ENCODE peak calls at places on chromosomes 6 and 20, in ten cellular contexts. F is testis; H is Panc1; P is Peyer's patch; Z is endodermal cell; E is psoas muscle; J is ovary; Y is neural progenitor cell; B is CD8-positive, alpha-beta memory T cell; N is left lung. A is an unnamed sample. For H3K4me1 and H3K9me3, the result is how much of the 10 kb centered on the place peaks cover.

GRCh38 chr20:59145926-59146800 is 17.5 kb upstream of the ZNF831 start:
- DNase-seq in F (peak), H (no peak), P (peak), Z (no peak), E (no peak), J (no peak), Y (no peak), B (peak), N (no peak), A (no peak)

GRCh38 chr20:45292343-45292742 is 14.3 kb upstream of the RBPJL start:
- DNase-seq in F (no peak), H (no peak), P (no peak), Z (no peak), E (no peak), J (no peak), Y (no peak), B (no peak), N (no peak), A (no peak)

GRCh38 chr6:15588966-15589634 is 73.7 kb downstream of the DTNBP1 start:
- DNase-seq in F (no peak), H (no peak), P (no peak), Z (no peak), E (no peak), J (no peak), Y (no peak), B (no peak), N (no peak), A (peak)

GRCh38 chr20:51610111-51610510 is 67.6 kb upstream of the NFATC2 start:
- DNase-seq in F (no peak), H (no peak), P (no peak), Z (no peak), E (no peak), J (no peak), Y (no peak), B (no peak), N (no peak), A (no peak)

GRCh38 chr6:104855507-104855906 is 4.2 kb downstream of the HACE1 start:
- DNase-seq in F (no peak), H (no peak), P (no peak), Z (no peak), E (no peak), J (no peak), Y (no peak), B (no peak), N (no peak), A (peak)

GRCh38 chr6:72411872-72412708 is 209.8 kb upstream of the KCNQ5 start:
- DNase-seq in F (peak), H (peak), P (peak), Z (peak), E (peak), J (peak), Y (peak), B (peak), N (peak), A (peak)

GRCh38 chr6:119676230-119676629 is 326.7 kb upstream of the MAN1A1 start:
- DNase-seq in F (no peak), H (no peak), P (no peak), Z (no peak), E (no peak), J (no peak), Y (no peak), B (no peak), N (no peak), A (no peak)

GRCh38 chr6:16769986-16770376 is 8.7 kb upstream of the ATXN1 start:
- DNase-seq in F (no peak), H (no peak), P (no peak), Z (no peak), E (no peak), J (no peak), Y (no peak), B (no peak), N (no peak), A (peak)

GRCh38 chr6:37524025-37524647 is 24.4 kb upstream of the CCDC167 start:
- DNase-seq in F (no peak), H (no peak), P (no peak), Z (no peak), E (no peak), J (no peak), Y (no peak), B (no peak), N (no peak), A (no peak)

DNA sequence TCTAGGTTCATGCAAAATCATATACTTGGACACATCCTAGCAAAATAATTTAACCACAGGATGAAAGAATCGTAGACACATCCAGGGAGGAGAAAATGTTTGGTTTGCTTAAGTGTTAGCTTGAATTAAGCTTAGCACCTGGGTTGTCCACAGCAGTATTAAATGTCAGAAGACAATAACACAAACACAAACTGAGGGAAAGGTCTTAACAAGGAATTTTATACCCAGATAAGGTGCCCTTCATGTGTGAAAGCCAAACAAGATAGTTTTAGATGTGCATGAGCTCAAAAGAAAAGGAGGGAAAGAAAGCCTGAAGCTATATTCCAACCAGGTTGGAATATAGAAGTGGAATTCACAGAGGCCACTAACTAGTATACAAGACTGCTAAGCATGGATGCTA is 49.1 kb downstream of the SLC23A2 start:
- DNase-seq in F (no peak), H (no peak), P (no peak), Z (no peak), E (no peak), J (no peak), Y (no peak), B (no peak), N (no peak), A (no peak)
- H3K4me1 ChIP-seq in F (under half), H (under half), P (under half), Z (under half), E (under half), J (under half), Y (under half), B (under half), N (under half), A (under half)

DNA sequence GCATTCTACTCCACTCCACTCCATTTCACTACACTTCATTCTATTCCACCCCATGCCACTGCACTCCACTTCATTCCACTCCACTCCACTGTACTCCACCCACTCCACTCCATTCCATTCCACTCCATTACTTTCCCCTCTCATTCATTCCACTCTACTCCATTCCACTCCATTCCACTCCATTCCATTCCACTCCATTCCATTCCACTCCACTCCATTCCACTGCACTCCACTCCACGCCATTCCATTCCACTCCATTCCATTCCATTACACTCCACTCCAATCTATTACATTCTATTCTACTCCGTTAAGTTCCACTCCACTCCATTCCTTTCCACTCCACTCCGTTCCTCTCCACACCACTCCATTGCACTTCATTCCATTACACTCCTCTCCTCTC is 25.0 kb upstream of the DEFB125 start:
- DNase-seq in F (no peak), H (no peak), P (no peak), Z (no peak), E (no peak), J (no peak), Y (no peak), B (no peak), N (no peak), A (no peak)
- H3K9me3 ChIP-seq in F (under half), H (under half), P (under half), Z (half or more), E (under half), J (under half), Y (under half), B (under half), N (under half), A (under half)

DNA sequence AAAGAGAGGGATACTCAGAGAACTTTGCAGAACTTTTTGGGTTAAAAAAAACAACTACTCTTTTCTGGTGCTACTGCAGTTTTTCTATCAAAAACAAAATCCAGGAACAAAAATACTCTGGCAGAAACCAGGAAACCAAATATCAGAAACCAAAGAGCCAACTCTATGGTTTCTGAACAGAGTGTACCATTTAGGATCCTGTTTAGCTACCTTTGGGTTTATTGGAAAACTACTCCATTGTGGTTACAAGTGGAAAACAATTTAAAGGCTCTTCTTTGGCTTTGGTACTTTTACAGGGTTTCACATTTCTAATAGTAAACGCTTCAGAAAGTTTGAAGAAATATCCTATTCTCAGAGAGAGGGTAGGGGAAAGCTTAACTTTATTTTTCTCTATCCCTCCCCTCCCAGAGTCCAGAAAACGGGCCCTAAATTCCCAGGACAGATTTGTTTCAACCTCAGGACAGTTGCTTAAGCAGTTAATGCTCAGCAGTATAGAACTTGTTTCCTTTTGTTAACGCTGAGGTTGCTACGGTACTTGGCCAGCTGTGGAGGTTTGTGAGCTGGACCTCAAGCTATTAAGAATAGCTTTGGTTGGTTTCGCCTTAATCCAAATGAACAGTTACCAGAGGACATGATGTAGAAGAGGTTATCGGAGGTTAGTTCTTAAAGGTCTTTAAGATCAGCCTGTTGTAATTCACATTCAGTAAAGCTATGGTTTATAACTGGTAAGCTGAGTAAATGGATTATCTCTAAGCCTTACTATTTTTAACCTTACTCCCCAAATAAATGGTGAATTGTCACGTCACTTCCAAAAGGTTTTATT is 47.9 kb downstream of the FOXO3 start:
- DNase-seq in F (no peak), H (no peak), P (no peak), Z (no peak), E (no peak), J (no peak), Y (peak), B (no peak), N (no peak), A (no peak)
- H3K27ac ChIP-seq in F (peak), H (no peak), P (no peak), Z (no peak), E (peak), J (no peak), Y (no peak), B (no peak), N (peak), A (peak)

GRCh38 chr6:35025241-35026188 is 115.6 kb downstream of the TCP11 start:
- DNase-seq in F (no peak), H (no peak), P (no peak), Z (peak), E (no peak), J (no peak), Y (no peak), B (no peak), N (no peak), A (no peak)
- H3K4me1 ChIP-seq in F (half or more), H (under half), P (under half), Z (under half), E (under half), J (under half), Y (under half), B (under half), N (under half), A (under half)

GRCh38 chr6:22435151-22435550 is 134.2 kb upstream of the HDGFL1 start:
- DNase-seq in F (no peak), H (no peak), P (no peak), Z (no peak), E (no peak), J (no peak), Y (no peak), B (no peak), N (no peak), A (no peak)
- H3K9me3 ChIP-seq in F (under half), H (under half), P (under half), Z (under half), E (under half), J (under half), Y (under half), B (under half), N (under half), A (under half)